ENCODE peak calls at places on chromosome 6, in five cellular contexts. N is AG09309, W is T-helper 22 cell, E is germinal center, T is GM04503. P is an unnamed sample.

GRCh38 chr6:170152111-170152926 is 138.6 kb downstream of the DLL1 start:
- DNase-seq in N (no peak), W (no peak), E (no peak), T (no peak), P (no peak)

GRCh38 chr6:4031442-4031841 is 47.5 kb downstream of the FAM217A start:
- DNase-seq in N (no peak), W (no peak), E (no peak), T (no peak), P (no peak)

GRCh38 chr6:137234505-137234863 is 15.3 kb upstream of the IFNGR1 start:
- DNase-seq in N (no peak), W (no peak), E (no peak), T (no peak), P (peak; percentile 53)

GRCh38 chr6:88360203-88360797 is 194.2 kb upstream of the CNR1 start:
- DNase-seq in N (no peak), W (no peak), E (no peak), T (peak; percentile 65), P (no peak)

GRCh38 chr6:101614774-101615173 is 221.3 kb downstream of the GRIK2 start:
- DNase-seq in N (no peak), W (no peak), E (no peak), T (peak; percentile 9), P (no peak)

GRCh38 chr6:151493495-151494234 is at the start of gene CCDC170:
- DNase-seq in N (no peak), W (no peak), E (peak; percentile 26), T (no peak), P (no peak)

GRCh38 chr6:144434308-144434990 is 149.3 kb downstream of the UTRN start:
- DNase-seq in N (peak; percentile 52), W (no peak), E (no peak), T (peak; percentile 61), P (no peak)

GRCh38 chr6:31586013-31586412 is at the start of gene LST1:
- DNase-seq in N (no peak), W (no peak), E (no peak), T (no peak), P (no peak)

GRCh38 chr6:147567141-147567805 is 58.8 kb downstream of the SAMD5 start:
- DNase-seq in N (no peak), W (no peak), E (no peak), T (no peak), P (peak; percentile 57)

GRCh38 chr6:20360471-20361119 is 41.1 kb upstream of the E2F3 start:
- DNase-seq in N (no peak), W (no peak), E (no peak), T (no peak), P (no peak)

GRCh38 chr6:41442800-41443501 is 103.2 kb upstream of the FOXP4 start:
- DNase-seq in N (no peak), W (no peak), E (peak; percentile 25), T (no peak), P (no peak)

GRCh38 chr6:70956451-70957283 is at the start of gene B3GAT2:
- DNase-seq in N (no peak), W (no peak), E (no peak), T (no peak), P (no peak)

GRCh38 chr6:169906004-169906740 is 154.8 kb downstream of the ERMARD start:
- DNase-seq in N (no peak), W (no peak), E (no peak), T (no peak), P (no peak)

GRCh38 chr6:167402195-167402686 is 77.4 kb downstream of the TTLL2 start:
- DNase-seq in N (no peak), W (no peak), E (no peak), T (no peak), P (no peak)

GRCh38 chr6:134739299-134740090 is 210.4 kb downstream of the ALDH8A1 start:
- DNase-seq in N (no peak), W (no peak), E (no peak), T (no peak), P (no peak)

GRCh38 chr6:127539292-127539691 is 20.2 kb upstream of the MTCL3 start:
- DNase-seq in N (no peak), W (no peak), E (no peak), T (no peak), P (peak; percentile 33)

GRCh38 chr6:137493218-137494038 is 766 bp downstream of the OLIG3 start:
- DNase-seq in N (no peak), W (no peak), E (no peak), T (no peak), P (no peak)

GRCh38 chr6:155042983-155043382 is 47.9 kb downstream of the TIAM2 start:
- DNase-seq in N (no peak), W (no peak), E (no peak), T (no peak), P (no peak)

GRCh38 chr6:131210469-131210868 is 75.2 kb downstream of the AKAP7 start:
- DNase-seq in N (peak; percentile 14), W (no peak), E (no peak), T (peak; percentile 26), P (no peak)

GRCh38 chr6:21003780-21004541 is 469.7 kb downstream of the CDKAL1 start:
- DNase-seq in N (no peak), W (no peak), E (peak; percentile 16), T (no peak), P (no peak)

GRCh38 chr6:170189236-170189635 is 101.6 kb downstream of the DLL1 start:
- DNase-seq in N (no peak), W (no peak), E (no peak), T (no peak), P (no peak)

GRCh38 chr6:155676346-155676745 is 220.7 kb upstream of the NOX3 start:
- DNase-seq in N (no peak), W (no peak), E (no peak), T (no peak), P (no peak)

GRCh38 chr6:33343953-33344611 is 26.5 kb upstream of the ZBTB22 start:
- DNase-seq in N (no peak), W (peak; percentile 65), E (peak; percentile 74), T (no peak), P (peak; percentile 47)

GRCh38 chr6:162940426-162940825 is 212.7 kb downstream of the PACRG start:
- DNase-seq in N (no peak), W (no peak), E (no peak), T (no peak), P (no peak)

GRCh38 chr6:166656269-166657206 is 29.5 kb upstream of the RPS6KA2 start:
- DNase-seq in N (no peak), W (no peak), E (no peak), T (no peak), P (no peak)

GRCh38 chr6:3390698-3391097 is 66.2 kb downstream of the SLC22A23 start:
- DNase-seq in N (peak; percentile 95), W (no peak), E (no peak), T (peak; percentile 94), P (no peak)

GRCh38 chr6:117829594-117830319 is 77.3 kb upstream of the SLC35F1 start:
- DNase-seq in N (no peak), W (no peak), E (no peak), T (peak; percentile 1), P (peak; percentile 37)

GRCh38 chr6:122676146-122676545 is 65.9 kb downstream of the PKIB start:
- DNase-seq in N (no peak), W (no peak), E (no peak), T (no peak), P (no peak)

GRCh38 chr6:74091133-74091793 is 395.3 kb downstream of the CD109 start:
- DNase-seq in N (no peak), W (no peak), E (peak; percentile 8), T (no peak), P (peak; percentile 42)

GRCh38 chr6:56096946-56097345 is 150.4 kb downstream of the COL21A1 start:
- DNase-seq in N (no peak), W (no peak), E (no peak), T (no peak), P (no peak)

GRCh38 chr6:71294121-71294523 is 5.5 kb downstream of the OGFRL1 start:
- DNase-seq in N (peak; percentile 94), W (no peak), E (no peak), T (peak; percentile 97), P (no peak)

GRCh38 chr6:43891072-43891870 is 121.3 kb downstream of the VEGFA start:
- DNase-seq in N (no peak), W (no peak), E (no peak), T (no peak), P (no peak)

P was measured in NAMALWA.